ENCODE peak calls at places on chromosomes 6 and 20, in seven cellular contexts. V is Karpas-422; Z is fibroblast of lung; W is CD4-positive, alpha-beta memory T cell; C is small intestine; S is prostate gland; M is SK-N-MC. B is an unnamed sample.
A peak's percentile ranks its signal among the peaks of the same experiment; 100 is the strongest.

GRCh38 chr6:167893416-167893815 is 66.7 kb downstream of the AFDN start:
- DNase-seq in M (no peak), V (no peak), C (no peak), W (no peak), S (no peak), Z (peak; percentile 63), B (peak; percentile 8)

GRCh38 chr6:101401792-101402617 is 8.5 kb downstream of the GRIK2 start:
- DNase-seq in M (no peak), V (no peak), C (no peak), Z (peak; percentile 20), W (no peak), S (no peak), B (no peak)

GRCh38 chr6:160226118-160226541 is 32.5 kb downstream of the SLC22A2 start:
- DNase-seq in C (no peak), Z (peak; percentile 78), V (no peak), M (no peak), S (no peak), W (no peak), B (no peak)

GRCh38 chr6:28896505-28897392 is 27.0 kb downstream of the TRIM27 start:
- DNase-seq in V (peak; percentile 84), C (peak; percentile 66), S (peak; percentile 52), M (no peak), W (peak; percentile 62), Z (peak; percentile 61), B (no peak)

GRCh38 chr20:37571033-37571432 is 43.4 kb upstream of the BLCAP start:
- DNase-seq in C (no peak), M (no peak), W (no peak), Z (no peak), V (no peak), S (no peak), B (no peak)

GRCh38 chr20:50195524-50196120 is 5.0 kb downstream of the CEBPB start:
- DNase-seq in V (no peak), C (no peak), Z (no peak), S (no peak), W (no peak), M (no peak), B (no peak)

GRCh38 chr6:144179237-144179636 is 28.9 kb downstream of the STX11 start:
- DNase-seq in Z (no peak), W (no peak), M (no peak), C (no peak), V (no peak), S (no peak), B (no peak)

GRCh38 chr20:32925481-32926196 is 66.9 kb downstream of the EFCAB8 start:
- DNase-seq in C (no peak), V (no peak), M (no peak), S (no peak), Z (no peak), W (no peak), B (no peak)

GRCh38 chr6:150652848-150653613 is 53.3 kb downstream of the PLEKHG1 start:
- DNase-seq in Z (peak; percentile 40), M (no peak), C (no peak), W (no peak), S (no peak), V (no peak), B (no peak)

GRCh38 chr6:18151801-18152200 is 3.1 kb downstream of the TPMT start:
- DNase-seq in S (no peak), V (no peak), W (no peak), C (no peak), Z (no peak), M (no peak), B (no peak)

GRCh38 chr6:18153311-18153703 is 1.6 kb downstream of the TPMT start:
- DNase-seq in V (no peak), C (no peak), M (no peak), S (no peak), W (no peak), Z (no peak), B (no peak)

GRCh38 chr6:18147616-18148015 is 7.3 kb downstream of the TPMT start:
- DNase-seq in Z (no peak), C (no peak), S (no peak), W (no peak), V (no peak), M (no peak), B (no peak)

GRCh38 chr6:18147160-18147559 is 7.7 kb downstream of the TPMT start:
- DNase-seq in W (no peak), S (no peak), V (no peak), C (peak; percentile 80), Z (peak; percentile 75), M (no peak), B (peak; percentile 21)

DNA sequence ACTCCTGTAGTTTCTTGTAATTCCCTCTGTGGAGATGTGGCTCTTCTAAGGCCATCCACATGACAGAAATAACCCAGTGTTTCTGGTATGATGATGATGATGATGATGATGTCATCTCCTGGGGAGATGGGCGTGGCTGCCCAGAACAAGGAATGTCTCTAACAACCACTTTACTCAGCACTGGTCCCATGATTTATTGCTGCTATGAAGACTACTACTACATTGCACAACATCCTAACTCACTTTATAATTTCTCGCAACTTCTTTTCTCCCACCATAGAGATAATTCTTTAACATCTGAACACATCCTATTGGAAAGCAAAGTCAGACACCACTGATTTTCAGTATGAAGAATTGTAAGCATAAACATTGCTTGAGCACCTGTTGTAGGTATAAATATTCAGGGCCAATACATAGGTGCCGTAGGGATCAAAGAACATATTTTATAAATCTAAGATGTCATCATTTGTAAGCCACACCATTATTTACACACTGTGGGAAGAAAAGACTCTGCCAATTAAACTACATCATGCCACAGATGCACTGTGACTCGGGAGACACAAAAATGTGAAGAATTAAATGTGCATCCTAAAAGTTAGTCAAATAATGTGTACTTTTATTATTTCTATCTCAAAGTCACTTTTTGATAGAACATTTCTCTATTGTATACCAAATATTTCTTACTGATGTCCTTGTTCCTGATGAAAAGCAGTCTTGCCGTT is 6.4 kb downstream of the TPMT start:
- DNase-seq in W (no peak), V (no peak), Z (peak; percentile 93), S (no peak), M (no peak), C (peak; percentile 85), B (peak; percentile 92)
- H3K4me3 ChIP-seq in W (no peak overlapping the region), V (no peak overlapping the region), Z (no peak overlapping the region), S (no peak overlapping the region), M (no peak overlapping the region), C (no peak overlapping the region), B (no peak overlapping the region)

GRCh38 chr20:18466574-18466893 is 296 bp downstream of the DZANK1 start:
- DNase-seq in M (no peak), V (no peak), S (no peak), C (no peak), Z (no peak), W (no peak), B (no peak)
- H3K4me3 ChIP-seq in M (peak overlapping the region; percentile 95), V (peak overlapping the region; percentile 93), S (peak overlapping the region; percentile 80), C (peak overlapping the region; percentile 62), Z (peak overlapping the region; percentile 100), W (peak overlapping the region; percentile 94), B (peak overlapping the region; percentile 90)

GRCh38 chr6:96016781-96017180 is 1.0 kb downstream of the FUT9 start:
- DNase-seq in Z (no peak), W (no peak), S (no peak), V (no peak), C (no peak), M (no peak), B (no peak)

GRCh38 chr6:96013531-96013930 is 2.2 kb upstream of the FUT9 start:
- DNase-seq in V (no peak), W (no peak), Z (no peak), M (no peak), C (no peak), S (no peak), B (no peak)

GRCh38 chr6:96015791-96016776 is at the start of gene FUT9:
- DNase-seq in C (no peak), M (no peak), W (no peak), Z (peak; percentile 9), V (no peak), S (peak; percentile 5), B (no peak)

GRCh38 chr6:96014846-96015245 is 928 bp upstream of the FUT9 start:
- DNase-seq in Z (no peak), V (no peak), C (no peak), S (no peak), W (no peak), M (no peak), B (no peak)

DNA sequence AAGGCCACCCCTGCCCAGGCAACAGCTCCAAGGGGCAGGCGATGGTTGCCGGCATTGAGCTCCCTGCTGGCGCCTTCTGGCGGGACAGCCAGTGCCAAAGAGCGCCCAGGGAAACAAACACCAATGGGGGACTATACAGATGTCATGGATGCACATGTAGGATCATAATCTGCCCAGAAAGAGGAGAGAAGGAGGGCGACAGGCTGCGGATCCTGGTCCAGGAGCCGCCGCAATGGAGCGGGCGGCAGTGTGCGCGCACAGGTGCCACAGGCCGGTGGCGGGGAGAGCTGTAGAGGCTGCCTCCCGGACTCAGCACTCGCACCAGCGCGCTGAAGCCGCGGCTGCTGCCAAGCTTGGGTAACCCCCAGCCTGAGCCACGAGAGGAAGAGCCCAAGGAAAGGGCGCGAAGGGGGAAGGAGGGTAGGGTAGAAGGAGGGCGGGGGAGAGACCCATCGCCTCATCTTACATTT is 418 bp upstream of the FUT9 start:
- DNase-seq in M (no peak), V (no peak), W (no peak), Z (peak; percentile 5), S (no peak), C (no peak), B (no peak)
- H3K4me3 ChIP-seq in M (peak overlapping the region; percentile 83), V (no peak overlapping the region), W (no peak overlapping the region), Z (no peak overlapping the region), S (peak overlapping the region; percentile 18), C (no peak overlapping the region), B (no peak overlapping the region)

GRCh38 chr20:63472159-63472811 is at the start of gene KCNQ2:
- DNase-seq in M (no peak), S (no peak), C (no peak), W (no peak), V (no peak), Z (no peak), B (no peak)
- H3K4me3 ChIP-seq in M (no peak within 1 kb of the TSS), S (no peak within 1 kb of the TSS), C (no peak within 1 kb of the TSS), W (no peak within 1 kb of the TSS), V (no peak within 1 kb of the TSS), Z (no peak within 1 kb of the TSS), B (no peak within 1 kb of the TSS)

GRCh38 chr20:1388706-1389483 is 4.0 kb downstream of the FKBP1A start:
- DNase-seq in M (no peak), S (no peak), V (peak; percentile 42), C (no peak), W (no peak), Z (no peak), B (no peak)
- H3K4me3 ChIP-seq in M (no peak overlapping the region), S (no peak overlapping the region), V (peak overlapping the region; percentile 22), C (no peak overlapping the region), W (peak overlapping the region; percentile 44), Z (no peak overlapping the region), B (no peak overlapping the region)

DNA sequence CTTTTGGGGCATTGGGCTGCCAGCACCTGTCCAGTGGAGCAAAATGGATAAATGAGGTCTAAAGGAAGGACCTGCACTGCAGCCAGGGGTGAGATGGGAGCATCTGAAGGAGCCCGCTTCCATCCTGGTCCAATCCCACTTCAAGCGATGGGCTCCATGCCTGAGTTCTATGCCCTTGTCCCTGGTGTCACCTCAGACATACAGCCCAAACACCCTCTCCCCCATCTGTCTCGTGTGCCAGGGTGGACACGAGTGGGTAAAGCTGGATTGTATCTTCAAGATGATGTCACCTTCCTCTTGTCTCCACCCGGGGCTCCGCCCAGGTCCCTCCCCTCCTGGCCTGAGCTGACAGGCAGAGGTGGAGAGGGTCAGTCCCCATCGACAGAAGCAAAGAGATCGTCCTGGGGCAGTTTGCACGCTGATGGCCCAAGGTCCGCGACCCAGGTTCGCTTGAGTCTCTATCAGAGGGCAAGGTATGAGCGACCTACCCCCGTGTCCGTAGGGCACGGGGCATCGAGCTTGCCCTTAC is 544 bp downstream of the SMIM29 start:
- DNase-seq in M (no peak), S (no peak), V (peak; percentile 75), C (peak; percentile 42), Z (no peak), W (peak; percentile 32), B (no peak)
- H3K4me3 ChIP-seq in M (peak overlapping the region; percentile 81), S (peak overlapping the region; percentile 72), V (peak overlapping the region; percentile 88), C (peak overlapping the region; percentile 40), Z (peak overlapping the region; percentile 74), W (peak overlapping the region; percentile 80), B (peak overlapping the region; percentile 87)